ENCODE peak calls at places on chromosomes 11 and 22, in four cellular contexts. One of them, this sample, is unnamed.

GRCh38 chr22:20173720-20174119 is 22.9 kb upstream of the CCDC188 start:
- DNase-seq in stomach: no peak
- DNase-seq in spleen: no peak
- DNase-seq in A549: no peak
- DNase-seq in this sample: no peak

GRCh38 chr11:73387594-73388021 is 11.4 kb downstream of the RELT start:
- DNase-seq in A549: no peak
- DNase-seq in stomach: no peak
- DNase-seq in spleen: no peak
- DNase-seq in this sample: no peak

GRCh38 chr11:63817758-63818498 is 4.7 kb downstream of the SPINDOC start:
- DNase-seq in spleen: no peak
- DNase-seq in A549: no peak
- DNase-seq in stomach: no peak
- DNase-seq in this sample: no peak

GRCh38 chr11:59783632-59784090 is 26.9 kb downstream of the MRPL16 start:
- DNase-seq in spleen: no peak
- DNase-seq in stomach: no peak
- DNase-seq in A549: no peak
- DNase-seq in this sample: no peak

GRCh38 chr11:11605821-11606450 is 15.9 kb downstream of the GALNT18 start:
- DNase-seq in A549: no peak
- DNase-seq in stomach: no peak
- DNase-seq in spleen: no peak
- DNase-seq in this sample: no peak

GRCh38 chr22:37509026-37509886 is 10.0 kb downstream of the CARD10 start:
- DNase-seq in spleen: no peak
- DNase-seq in stomach: no peak
- DNase-seq in A549: no peak
- DNase-seq in this sample: no peak

GRCh38 chr11:19110290-19110689 is 6.7 kb upstream of the ZDHHC13 start:
- DNase-seq in stomach: peak
- DNase-seq in spleen: no peak
- DNase-seq in A549: no peak
- DNase-seq in this sample: no peak

GRCh38 chr11:12993626-12994025 is 15.5 kb upstream of the RASSF10 start:
- DNase-seq in A549: no peak
- DNase-seq in stomach: no peak
- DNase-seq in spleen: no peak
- DNase-seq in this sample: no peak

GRCh38 chr11:1460396-1460795 is 26.2 kb downstream of the MOB2 start:
- DNase-seq in A549: no peak
- DNase-seq in spleen: no peak
- DNase-seq in stomach: peak
- DNase-seq in this sample: no peak

GRCh38 chr11:130585545-130585944 is 137.1 kb downstream of the ADAMTS15 start:
- DNase-seq in A549: peak
- DNase-seq in spleen: no peak
- DNase-seq in stomach: no peak
- DNase-seq in this sample: no peak

GRCh38 chr11:16815047-16815767 is 76.8 kb downstream of the C11orf58 start:
- DNase-seq in A549: no peak
- DNase-seq in stomach: peak
- DNase-seq in spleen: peak
- DNase-seq in this sample: no peak

GRCh38 chr11:16382638-16383380 is 26.5 kb upstream of the SOX6 start:
- DNase-seq in stomach: no peak
- DNase-seq in A549: no peak
- DNase-seq in spleen: no peak
- DNase-seq in this sample: no peak

GRCh38 chr22:41028841-41029240 is 63.6 kb upstream of the EP300 start:
- DNase-seq in spleen: no peak
- DNase-seq in stomach: no peak
- DNase-seq in A549: peak
- DNase-seq in this sample: no peak

GRCh38 chr11:116042125-116042524 is 537.9 kb upstream of the CADM1 start:
- DNase-seq in A549: no peak
- DNase-seq in stomach: no peak
- DNase-seq in spleen: no peak
- DNase-seq in this sample: no peak
- TF ChIP-seq POLR2A in A549: no peak
- TF ChIP-seq POLR2A in stomach: no peak
- TF ChIP-seq POLR2A in spleen: no peak
- TF ChIP-seq POLR2A in this sample: no peak

GRCh38 chr22:46053563-46054090 is 76.7 kb upstream of the WNT7B start:
- DNase-seq in A549: no peak
- DNase-seq in stomach: peak
- DNase-seq in spleen: peak
- DNase-seq in this sample: peak

GRCh38 chr22:46054878-46055158 is 77.9 kb upstream of the WNT7B start:
- DNase-seq in spleen: no peak
- DNase-seq in A549: no peak
- DNase-seq in stomach: no peak
- DNase-seq in this sample: no peak

GRCh38 chr22:46052801-46053562 is 76.0 kb upstream of the WNT7B start:
- DNase-seq in spleen: peak
- DNase-seq in A549: no peak
- DNase-seq in stomach: peak
- DNase-seq in this sample: no peak

GRCh38 chr22:46055176-46055850 is 78.4 kb upstream of the WNT7B start:
- DNase-seq in A549: no peak
- DNase-seq in spleen: peak
- DNase-seq in stomach: peak
- DNase-seq in this sample: no peak

DNA sequence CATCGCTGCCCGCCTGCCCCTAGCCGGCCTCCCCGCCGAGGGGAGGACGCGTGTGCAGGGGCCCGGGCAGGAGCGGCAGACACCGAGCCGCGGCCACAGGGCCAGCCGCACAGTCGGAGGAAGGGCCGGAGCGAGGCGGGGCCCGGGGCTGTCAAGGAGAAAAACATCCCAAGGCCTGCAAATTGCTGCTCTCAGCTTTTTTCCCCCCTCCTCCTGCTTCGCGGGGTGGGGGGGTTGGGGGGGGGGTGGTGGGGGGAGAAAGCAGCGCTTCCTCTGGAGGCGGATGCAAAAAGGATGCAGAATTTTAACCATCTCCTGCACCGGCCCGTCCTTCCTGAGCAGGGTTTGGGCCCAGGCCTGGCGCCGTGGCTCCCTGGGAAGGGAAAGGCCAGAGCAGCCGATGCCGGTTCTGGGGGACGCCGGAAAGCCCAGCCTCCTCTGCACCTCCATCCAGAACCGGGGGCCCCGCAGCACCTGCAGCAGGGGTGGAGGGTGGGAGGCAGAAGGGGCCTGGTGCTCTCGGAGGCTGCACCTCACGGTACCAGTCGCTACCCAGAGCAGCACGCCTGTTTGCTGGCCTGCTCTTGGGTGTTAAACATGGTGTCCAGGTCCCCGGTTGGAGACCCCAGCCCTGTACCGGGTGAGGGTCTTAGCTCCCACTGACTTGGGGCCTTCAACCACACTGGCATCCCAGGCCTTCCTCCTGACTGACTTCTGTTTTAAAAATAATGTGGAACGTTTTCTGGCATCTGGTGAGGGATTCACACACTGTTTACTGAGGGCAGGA is 77.3 kb upstream of the WNT7B start:
- DNase-seq in A549: no peak
- DNase-seq in spleen: peak
- DNase-seq in stomach: peak
- DNase-seq in this sample: peak
- TF ChIP-seq POLR2A in A549: no peak
- TF ChIP-seq POLR2A in spleen: no peak
- TF ChIP-seq POLR2A in stomach: no peak
- TF ChIP-seq POLR2A in this sample: no peak

DNA sequence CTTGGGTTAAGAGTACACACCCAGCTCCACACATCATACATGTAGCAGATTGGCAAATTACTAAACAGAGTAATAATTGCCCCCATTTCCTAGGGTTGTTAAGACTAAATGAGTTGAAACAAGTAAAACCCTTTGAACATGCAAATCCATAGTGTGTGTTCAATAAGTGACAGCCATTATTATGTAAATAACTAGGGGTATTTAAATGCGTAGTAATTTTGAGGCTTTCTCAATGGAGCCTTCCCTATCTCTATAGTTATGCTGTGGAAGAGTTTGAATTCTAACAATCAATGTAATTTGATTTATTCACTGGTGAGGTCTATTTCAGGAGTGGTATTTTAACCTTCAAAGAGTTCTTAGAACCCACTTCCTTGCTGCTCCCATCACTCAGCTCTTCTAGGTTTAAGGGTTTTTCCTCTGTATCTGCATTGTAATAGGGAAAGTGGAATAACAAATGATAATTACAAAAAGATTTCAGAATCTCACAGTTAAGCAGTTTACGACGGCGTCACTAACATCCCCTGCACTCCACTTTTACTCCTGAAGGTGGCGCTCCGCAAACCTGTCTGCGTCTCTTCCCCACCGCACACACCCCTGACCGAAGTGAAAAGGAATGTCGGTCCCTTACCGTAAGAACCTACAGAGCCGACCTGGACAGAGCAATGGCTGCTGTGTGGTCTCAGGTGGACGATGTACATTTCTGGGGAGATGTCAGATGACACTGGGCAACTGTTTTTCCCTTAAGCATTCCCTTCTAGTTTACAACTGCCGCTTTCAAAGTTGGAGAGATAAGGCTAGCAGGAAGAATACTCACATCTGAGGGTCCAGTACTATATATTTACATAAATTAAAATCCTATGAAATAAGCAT is 80.8 kb downstream of the ZC3H12C start:
- DNase-seq in A549: peak
- DNase-seq in stomach: peak
- DNase-seq in spleen: peak
- DNase-seq in this sample: peak
- TF ChIP-seq POLR2A in A549: no peak
- TF ChIP-seq POLR2A in stomach: no peak
- TF ChIP-seq POLR2A in spleen: no peak
- TF ChIP-seq POLR2A in this sample: no peak

GRCh38 chr11:117933930-117934329 is 4.7 kb upstream of the TMPRSS13 start:
- DNase-seq in stomach: no peak
- DNase-seq in spleen: peak
- DNase-seq in A549: no peak
- DNase-seq in this sample: no peak
- TF ChIP-seq POLR2A in stomach: no peak
- TF ChIP-seq POLR2A in spleen: no peak
- TF ChIP-seq POLR2A in A549: no peak
- TF ChIP-seq POLR2A in this sample: no peak

GRCh38 chr11:75342966-75343870 is 8.2 kb downstream of the ARRB1 start:
- DNase-seq in A549: peak
- DNase-seq in spleen: no peak
- DNase-seq in stomach: peak
- DNase-seq in this sample: no peak
- TF ChIP-seq POLR2A in A549: no peak
- TF ChIP-seq POLR2A in spleen: no peak
- TF ChIP-seq POLR2A in stomach: no peak
- TF ChIP-seq POLR2A in this sample: no peak